ENCODE peak calls at places on chromosomes 7 and 10, in eight cellular contexts. One of them, this sample, is unnamed. For H3K36me3, the result is how much of the 10 kb centered on the place peaks cover.

GRCh38 chr7:12431886-12432285 is 28.2 kb upstream of the VWDE start:
- DNase-seq in CD8-positive, alpha-beta memory T cell: no peak
- DNase-seq in adrenal gland: no peak
- DNase-seq in heart right ventricle: no peak
- DNase-seq in SJSA1: no peak
- DNase-seq in brain microvascular endothelial cell: peak
- DNase-seq in bronchial epithelial cell: peak
- DNase-seq in colonic mucosa: no peak
- DNase-seq in this sample: no peak

GRCh38 chr10:102713483-102713813 is 749 bp downstream of the ARL3 start:
- DNase-seq in heart right ventricle: no peak
- DNase-seq in bronchial epithelial cell: peak
- DNase-seq in SJSA1: no peak
- DNase-seq in colonic mucosa: no peak
- DNase-seq in CD8-positive, alpha-beta memory T cell: no peak
- DNase-seq in brain microvascular endothelial cell: no peak
- DNase-seq in adrenal gland: peak
- DNase-seq in this sample: no peak

GRCh38 chr7:4700577-4701235 is 18.6 kb downstream of the FOXK1 start:
- DNase-seq in brain microvascular endothelial cell: peak
- DNase-seq in bronchial epithelial cell: peak
- DNase-seq in heart right ventricle: no peak
- DNase-seq in CD8-positive, alpha-beta memory T cell: no peak
- DNase-seq in colonic mucosa: no peak
- DNase-seq in adrenal gland: peak
- DNase-seq in SJSA1: no peak
- DNase-seq in this sample: no peak

GRCh38 chr10:115772606-115773005 is 500.4 kb downstream of the GFRA1 start:
- DNase-seq in colonic mucosa: no peak
- DNase-seq in CD8-positive, alpha-beta memory T cell: no peak
- DNase-seq in adrenal gland: no peak
- DNase-seq in bronchial epithelial cell: peak
- DNase-seq in heart right ventricle: no peak
- DNase-seq in brain microvascular endothelial cell: peak
- DNase-seq in SJSA1: no peak
- DNase-seq in this sample: no peak

GRCh38 chr7:83849135-83849534 is 200.2 kb upstream of the SEMA3E start:
- DNase-seq in adrenal gland: no peak
- DNase-seq in SJSA1: no peak
- DNase-seq in brain microvascular endothelial cell: no peak
- DNase-seq in heart right ventricle: no peak
- DNase-seq in bronchial epithelial cell: no peak
- DNase-seq in colonic mucosa: no peak
- DNase-seq in CD8-positive, alpha-beta memory T cell: no peak
- DNase-seq in this sample: no peak

GRCh38 chr7:134527979-134528371 is 608 bp downstream of the AKR1B10 start:
- DNase-seq in brain microvascular endothelial cell: peak
- DNase-seq in bronchial epithelial cell: peak
- DNase-seq in colonic mucosa: no peak
- DNase-seq in SJSA1: no peak
- DNase-seq in adrenal gland: peak
- DNase-seq in heart right ventricle: no peak
- DNase-seq in CD8-positive, alpha-beta memory T cell: no peak
- DNase-seq in this sample: no peak

GRCh38 chr7:50628469-50629084 is 63.4 kb upstream of the DDC start:
- DNase-seq in brain microvascular endothelial cell: no peak
- DNase-seq in colonic mucosa: no peak
- DNase-seq in SJSA1: no peak
- DNase-seq in bronchial epithelial cell: no peak
- DNase-seq in heart right ventricle: no peak
- DNase-seq in CD8-positive, alpha-beta memory T cell: no peak
- DNase-seq in adrenal gland: no peak
- DNase-seq in this sample: no peak

GRCh38 chr7:64313740-64314491 is at the start of gene ZNF736:
- DNase-seq in SJSA1: peak
- DNase-seq in CD8-positive, alpha-beta memory T cell: peak
- DNase-seq in bronchial epithelial cell: peak
- DNase-seq in heart right ventricle: peak
- DNase-seq in brain microvascular endothelial cell: peak
- DNase-seq in adrenal gland: peak
- DNase-seq in colonic mucosa: peak
- DNase-seq in this sample: peak

GRCh38 chr10:673492-673891 is 16.0 kb downstream of the DIP2C start:
- DNase-seq in brain microvascular endothelial cell: no peak
- DNase-seq in adrenal gland: no peak
- DNase-seq in bronchial epithelial cell: no peak
- DNase-seq in SJSA1: no peak
- DNase-seq in CD8-positive, alpha-beta memory T cell: no peak
- DNase-seq in colonic mucosa: no peak
- DNase-seq in heart right ventricle: no peak
- DNase-seq in this sample: no peak

GRCh38 chr10:122485670-122486069 is 24.3 kb downstream of the HTRA1 start:
- DNase-seq in adrenal gland: no peak
- DNase-seq in colonic mucosa: no peak
- DNase-seq in heart right ventricle: no peak
- DNase-seq in SJSA1: no peak
- DNase-seq in brain microvascular endothelial cell: no peak
- DNase-seq in bronchial epithelial cell: no peak
- DNase-seq in CD8-positive, alpha-beta memory T cell: no peak
- DNase-seq in this sample: no peak

GRCh38 chr7:19491371-19491770 is 217.5 kb downstream of the POLR1F start:
- DNase-seq in heart right ventricle: no peak
- DNase-seq in brain microvascular endothelial cell: no peak
- DNase-seq in bronchial epithelial cell: no peak
- DNase-seq in colonic mucosa: no peak
- DNase-seq in CD8-positive, alpha-beta memory T cell: no peak
- DNase-seq in adrenal gland: no peak
- DNase-seq in SJSA1: no peak
- DNase-seq in this sample: no peak

GRCh38 chr7:93538061-93538460 is 36.5 kb downstream of the CALCR start:
- DNase-seq in SJSA1: no peak
- DNase-seq in brain microvascular endothelial cell: no peak
- DNase-seq in colonic mucosa: no peak
- DNase-seq in heart right ventricle: no peak
- DNase-seq in adrenal gland: no peak
- DNase-seq in bronchial epithelial cell: no peak
- DNase-seq in CD8-positive, alpha-beta memory T cell: no peak
- DNase-seq in this sample: no peak

GRCh38 chr10:132644544-132645530 is 107.2 kb downstream of the INPP5A start:
- DNase-seq in CD8-positive, alpha-beta memory T cell: no peak
- DNase-seq in brain microvascular endothelial cell: no peak
- DNase-seq in SJSA1: no peak
- DNase-seq in bronchial epithelial cell: no peak
- DNase-seq in colonic mucosa: no peak
- DNase-seq in heart right ventricle: no peak
- DNase-seq in adrenal gland: no peak
- DNase-seq in this sample: no peak

GRCh38 chr10:121426307-121426706 is 171.9 kb downstream of the FGFR2 start:
- DNase-seq in brain microvascular endothelial cell: no peak
- DNase-seq in heart right ventricle: no peak
- DNase-seq in adrenal gland: no peak
- DNase-seq in bronchial epithelial cell: no peak
- DNase-seq in SJSA1: no peak
- DNase-seq in colonic mucosa: peak
- DNase-seq in CD8-positive, alpha-beta memory T cell: no peak
- DNase-seq in this sample: peak

GRCh38 chr7:158613481-158613880 is 25.9 kb upstream of the PTPRN2 start:
- DNase-seq in heart right ventricle: no peak
- DNase-seq in brain microvascular endothelial cell: no peak
- DNase-seq in CD8-positive, alpha-beta memory T cell: no peak
- DNase-seq in bronchial epithelial cell: no peak
- DNase-seq in adrenal gland: no peak
- DNase-seq in SJSA1: no peak
- DNase-seq in colonic mucosa: no peak
- DNase-seq in this sample: no peak

GRCh38 chr10:78300526-78300925 is 266.9 kb downstream of the RPS24 start:
- DNase-seq in bronchial epithelial cell: no peak
- DNase-seq in heart right ventricle: no peak
- DNase-seq in adrenal gland: no peak
- DNase-seq in colonic mucosa: no peak
- DNase-seq in brain microvascular endothelial cell: no peak
- DNase-seq in CD8-positive, alpha-beta memory T cell: no peak
- DNase-seq in SJSA1: no peak
- DNase-seq in this sample: no peak

GRCh38 chr10:78297997-78298396 is 264.3 kb downstream of the RPS24 start:
- DNase-seq in heart right ventricle: no peak
- DNase-seq in bronchial epithelial cell: no peak
- DNase-seq in SJSA1: no peak
- DNase-seq in brain microvascular endothelial cell: no peak
- DNase-seq in colonic mucosa: no peak
- DNase-seq in adrenal gland: no peak
- DNase-seq in CD8-positive, alpha-beta memory T cell: no peak
- DNase-seq in this sample: no peak

GRCh38 chr10:78299861-78300453 is 266.3 kb downstream of the RPS24 start:
- DNase-seq in heart right ventricle: no peak
- DNase-seq in adrenal gland: peak
- DNase-seq in CD8-positive, alpha-beta memory T cell: peak
- DNase-seq in SJSA1: no peak
- DNase-seq in brain microvascular endothelial cell: no peak
- DNase-seq in bronchial epithelial cell: no peak
- DNase-seq in colonic mucosa: no peak
- DNase-seq in this sample: no peak

GRCh38 chr10:78296794-78297193 is 263.1 kb downstream of the RPS24 start:
- DNase-seq in bronchial epithelial cell: no peak
- DNase-seq in heart right ventricle: no peak
- DNase-seq in brain microvascular endothelial cell: no peak
- DNase-seq in colonic mucosa: no peak
- DNase-seq in SJSA1: no peak
- DNase-seq in adrenal gland: no peak
- DNase-seq in CD8-positive, alpha-beta memory T cell: no peak
- DNase-seq in this sample: no peak

DNA sequence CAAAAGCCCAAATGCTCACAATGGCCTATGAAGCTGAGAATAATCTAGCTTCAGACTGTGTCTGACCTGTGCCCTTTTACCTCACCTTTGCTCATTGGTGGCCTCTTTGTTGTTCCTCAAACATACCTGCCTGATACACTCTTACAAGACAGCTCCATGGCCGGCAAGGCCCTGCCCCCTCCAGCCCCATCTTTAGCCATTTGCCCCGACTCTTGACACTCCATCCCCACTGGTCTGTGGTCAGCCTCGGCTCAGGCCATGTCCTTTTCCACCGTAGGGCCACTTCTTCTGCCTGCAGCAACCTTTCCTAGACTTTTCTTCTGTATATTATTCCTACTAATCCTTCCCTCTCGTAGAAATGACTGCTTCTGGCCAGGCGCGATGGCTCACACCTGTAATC is 265.2 kb downstream of the RPS24 start:
- DNase-seq in SJSA1: no peak
- DNase-seq in colonic mucosa: no peak
- DNase-seq in brain microvascular endothelial cell: no peak
- DNase-seq in adrenal gland: no peak
- DNase-seq in CD8-positive, alpha-beta memory T cell: no peak
- DNase-seq in bronchial epithelial cell: no peak
- DNase-seq in heart right ventricle: no peak
- DNase-seq in this sample: no peak
- H3K36me3 ChIP-seq in SJSA1: under half
- H3K36me3 ChIP-seq in colonic mucosa: under half
- H3K36me3 ChIP-seq in brain microvascular endothelial cell: under half
- H3K36me3 ChIP-seq in adrenal gland: under half
- H3K36me3 ChIP-seq in CD8-positive, alpha-beta memory T cell: under half
- H3K36me3 ChIP-seq in bronchial epithelial cell: under half
- H3K36me3 ChIP-seq in heart right ventricle: under half
- H3K36me3 ChIP-seq in this sample: under half

GRCh38 chr7:100812729-100813128 is 14.6 kb downstream of the EPHB4 start:
- DNase-seq in CD8-positive, alpha-beta memory T cell: no peak
- DNase-seq in colonic mucosa: no peak
- DNase-seq in bronchial epithelial cell: no peak
- DNase-seq in heart right ventricle: no peak
- DNase-seq in SJSA1: no peak
- DNase-seq in brain microvascular endothelial cell: no peak
- DNase-seq in adrenal gland: no peak
- DNase-seq in this sample: no peak
- H3K36me3 ChIP-seq in CD8-positive, alpha-beta memory T cell: under half
- H3K36me3 ChIP-seq in colonic mucosa: under half
- H3K36me3 ChIP-seq in bronchial epithelial cell: under half
- H3K36me3 ChIP-seq in heart right ventricle: under half
- H3K36me3 ChIP-seq in SJSA1: half or more
- H3K36me3 ChIP-seq in brain microvascular endothelial cell: half or more
- H3K36me3 ChIP-seq in adrenal gland: half or more
- H3K36me3 ChIP-seq in this sample: under half

GRCh38 chr10:128050117-128050516 is 76.1 kb downstream of the MKI67 start:
- DNase-seq in colonic mucosa: no peak
- DNase-seq in adrenal gland: no peak
- DNase-seq in bronchial epithelial cell: no peak
- DNase-seq in SJSA1: no peak
- DNase-seq in brain microvascular endothelial cell: no peak
- DNase-seq in heart right ventricle: no peak
- DNase-seq in CD8-positive, alpha-beta memory T cell: no peak
- DNase-seq in this sample: no peak

GRCh38 chr10:128050937-128051336 is 75.3 kb downstream of the MKI67 start:
- DNase-seq in brain microvascular endothelial cell: no peak
- DNase-seq in bronchial epithelial cell: peak
- DNase-seq in heart right ventricle: no peak
- DNase-seq in SJSA1: no peak
- DNase-seq in colonic mucosa: no peak
- DNase-seq in CD8-positive, alpha-beta memory T cell: no peak
- DNase-seq in adrenal gland: no peak
- DNase-seq in this sample: peak

GRCh38 chr10:128052696-128053095 is 73.5 kb downstream of the MKI67 start:
- DNase-seq in adrenal gland: peak
- DNase-seq in SJSA1: no peak
- DNase-seq in heart right ventricle: no peak
- DNase-seq in brain microvascular endothelial cell: no peak
- DNase-seq in colonic mucosa: no peak
- DNase-seq in bronchial epithelial cell: no peak
- DNase-seq in CD8-positive, alpha-beta memory T cell: no peak
- DNase-seq in this sample: peak

GRCh38 chr10:128053356-128053755 is 72.9 kb downstream of the MKI67 start:
- DNase-seq in colonic mucosa: no peak
- DNase-seq in bronchial epithelial cell: no peak
- DNase-seq in SJSA1: no peak
- DNase-seq in heart right ventricle: no peak
- DNase-seq in adrenal gland: no peak
- DNase-seq in CD8-positive, alpha-beta memory T cell: no peak
- DNase-seq in brain microvascular endothelial cell: no peak
- DNase-seq in this sample: no peak

DNA sequence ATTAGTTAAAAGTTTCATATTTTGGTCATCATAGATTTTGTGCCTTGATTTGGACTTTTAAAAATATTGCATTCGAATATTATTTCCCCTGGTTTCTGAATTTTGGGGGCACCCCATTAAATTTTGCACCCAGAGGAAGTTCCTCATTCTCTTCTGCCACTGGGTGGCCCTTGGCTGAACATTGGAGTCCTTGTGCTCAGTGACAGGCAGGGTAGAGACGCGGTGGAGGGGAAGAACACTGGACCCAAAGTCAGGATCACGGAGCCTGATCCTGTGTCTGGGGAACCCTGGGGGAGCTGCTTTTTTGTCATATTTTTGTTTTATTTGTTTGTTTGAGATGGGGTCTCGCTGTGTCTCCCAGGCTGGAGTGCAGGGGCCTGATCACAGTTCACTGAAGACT is 74.7 kb downstream of the MKI67 start:
- DNase-seq in brain microvascular endothelial cell: no peak
- DNase-seq in adrenal gland: peak
- DNase-seq in bronchial epithelial cell: no peak
- DNase-seq in colonic mucosa: no peak
- DNase-seq in CD8-positive, alpha-beta memory T cell: no peak
- DNase-seq in SJSA1: no peak
- DNase-seq in heart right ventricle: no peak
- DNase-seq in this sample: no peak
- H3K36me3 ChIP-seq in brain microvascular endothelial cell: under half
- H3K36me3 ChIP-seq in adrenal gland: under half
- H3K36me3 ChIP-seq in bronchial epithelial cell: under half
- H3K36me3 ChIP-seq in colonic mucosa: under half
- H3K36me3 ChIP-seq in CD8-positive, alpha-beta memory T cell: under half
- H3K36me3 ChIP-seq in SJSA1: under half
- H3K36me3 ChIP-seq in heart right ventricle: under half
- H3K36me3 ChIP-seq in this sample: under half

GRCh38 chr7:65968256-65969185 is 13.5 kb downstream of the GUSB start:
- DNase-seq in brain microvascular endothelial cell: no peak
- DNase-seq in colonic mucosa: no peak
- DNase-seq in adrenal gland: no peak
- DNase-seq in CD8-positive, alpha-beta memory T cell: no peak
- DNase-seq in SJSA1: no peak
- DNase-seq in bronchial epithelial cell: no peak
- DNase-seq in heart right ventricle: no peak
- DNase-seq in this sample: no peak
- H3K36me3 ChIP-seq in brain microvascular endothelial cell: under half
- H3K36me3 ChIP-seq in colonic mucosa: under half
- H3K36me3 ChIP-seq in adrenal gland: half or more
- H3K36me3 ChIP-seq in CD8-positive, alpha-beta memory T cell: under half
- H3K36me3 ChIP-seq in SJSA1: half or more
- H3K36me3 ChIP-seq in bronchial epithelial cell: under half
- H3K36me3 ChIP-seq in heart right ventricle: under half
- H3K36me3 ChIP-seq in this sample: under half

This sample was measured in Caco-2.